ENCODE peak calls at places on chromosomes 11 and 22, in four cellular contexts. K is WTC11, Y is SK-N-SH, H is K562. P is an unnamed sample.

GRCh38 chr11:69209936-69210659 is 54.4 kb downstream of the SMIM38 start:
- DNase-seq in K (peak; percentile 7), Y (no peak), H (peak; percentile 69), P (peak; percentile 38)

GRCh38 chr11:115275045-115275444 is 229.2 kb downstream of the CADM1 start:
- DNase-seq in K (no peak), Y (no peak), H (no peak), P (no peak)

GRCh38 chr22:38292694-38293093 is 19.9 kb upstream of the TMEM184B start:
- DNase-seq in K (no peak), Y (no peak), H (no peak), P (no peak)

GRCh38 chr11:4511267-4511666 is 28.8 kb downstream of the OR52K1 start:
- DNase-seq in K (no peak), Y (no peak), H (no peak), P (no peak)

GRCh38 chr11:132072044-132072879 is 701.8 kb downstream of the NTM start:
- DNase-seq in K (no peak), Y (no peak), H (no peak), P (no peak)

GRCh38 chr22:29031236-29031982 is 30.2 kb downstream of the C22orf31 start:
- DNase-seq in K (no peak), Y (peak; percentile 70), H (peak; percentile 55), P (peak; percentile 93)

GRCh38 chr22:27460596-27461347 is 340.8 kb downstream of the MN1 start:
- DNase-seq in K (no peak), Y (no peak), H (no peak), P (no peak)

GRCh38 chr11:3215346-3216026 is 3.1 kb downstream of the MRGPRG start:
- DNase-seq in K (peak; percentile 38), Y (no peak), H (no peak), P (no peak)

GRCh38 chr11:44670814-44671213 is 55.9 kb upstream of the TSPAN18 start:
- DNase-seq in K (no peak), Y (no peak), H (no peak), P (no peak)

GRCh38 chr22:43438666-43439347 is 27.0 kb downstream of the MPPED1 start:
- DNase-seq in K (no peak), Y (no peak), H (no peak), P (no peak)

GRCh38 chr11:66011239-66011784 is 496 bp upstream of the CST6 start:
- DNase-seq in K (no peak), Y (no peak), H (no peak), P (no peak)

GRCh38 chr11:70567680-70568503 is 169.6 kb downstream of the CTTN start:
- DNase-seq in K (no peak), Y (no peak), H (no peak), P (no peak)

GRCh38 chr22:19622061-19622441 is 92.3 kb upstream of the SEPTIN5 start:
- DNase-seq in K (no peak), Y (no peak), H (no peak), P (no peak)

GRCh38 chr11:1774886-1775285 is 11.2 kb upstream of the CTSD start:
- DNase-seq in K (no peak), Y (no peak), H (no peak), P (no peak)

GRCh38 chr11:96065379-96065778 is 141.5 kb upstream of the MTMR2 start:
- DNase-seq in K (no peak), Y (no peak), H (no peak), P (no peak)

GRCh38 chr11:102449651-102450570 is 2.7 kb downstream of the TMEM123 start:
- DNase-seq in K (no peak), Y (no peak), H (no peak), P (peak; percentile 53)

GRCh38 chr11:129768356-129768755 is 47.3 kb upstream of the TMEM45B start:
- DNase-seq in K (no peak), Y (no peak), H (no peak), P (peak; percentile 32)

GRCh38 chr22:30423296-30423958 is 2.1 kb upstream of the MTFP1 start:
- DNase-seq in K (peak; percentile 76), Y (no peak), H (peak; percentile 56), P (no peak)

GRCh38 chr22:38754247-38755154 is 1.3 kb downstream of the SUN2 start:
- DNase-seq in K (no peak), Y (no peak), H (no peak), P (peak; percentile 67)

DNA sequence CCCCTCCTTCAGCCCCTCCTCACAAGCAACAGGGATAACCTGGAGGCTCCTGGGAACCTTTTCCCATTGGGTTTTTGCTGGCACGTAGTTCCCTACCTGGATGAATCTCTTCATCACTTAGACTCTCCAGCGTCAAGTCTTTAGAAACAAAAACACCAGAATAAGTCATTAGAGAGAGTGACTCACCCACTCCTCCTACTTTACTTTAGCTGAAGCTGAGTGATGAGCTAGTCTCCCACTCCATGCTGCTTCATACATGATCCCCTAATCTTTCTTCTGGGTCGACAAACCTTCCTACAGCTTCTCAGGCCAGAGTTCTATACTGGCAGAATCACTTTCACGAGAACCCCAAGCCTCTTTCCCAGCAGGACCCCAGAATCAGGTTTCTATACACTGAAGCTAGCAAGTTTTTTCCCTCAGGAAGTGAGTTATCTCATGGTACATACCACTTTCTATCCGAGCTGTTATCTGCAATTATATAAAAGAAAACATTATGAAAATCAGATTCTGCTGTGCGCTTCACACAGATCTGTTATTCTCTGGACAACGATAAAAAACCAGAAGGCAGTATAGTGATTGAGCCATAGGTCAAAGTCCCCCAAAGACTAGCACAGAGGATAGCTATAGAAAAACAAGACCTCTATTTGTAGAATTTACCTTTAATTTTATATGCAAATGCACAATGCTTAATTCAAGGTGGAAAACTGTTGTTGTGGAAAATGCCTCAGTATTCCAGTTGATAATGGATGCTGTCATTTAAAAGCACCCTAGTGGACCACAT is 18.7 kb downstream of the DRICH1 start:
- DNase-seq in K (no peak), Y (no peak), H (no peak), P (peak; percentile 23)
- TF ChIP-seq FOXJ3 in K (no peak), Y (no peak), H (no peak), P (no peak)

DNA sequence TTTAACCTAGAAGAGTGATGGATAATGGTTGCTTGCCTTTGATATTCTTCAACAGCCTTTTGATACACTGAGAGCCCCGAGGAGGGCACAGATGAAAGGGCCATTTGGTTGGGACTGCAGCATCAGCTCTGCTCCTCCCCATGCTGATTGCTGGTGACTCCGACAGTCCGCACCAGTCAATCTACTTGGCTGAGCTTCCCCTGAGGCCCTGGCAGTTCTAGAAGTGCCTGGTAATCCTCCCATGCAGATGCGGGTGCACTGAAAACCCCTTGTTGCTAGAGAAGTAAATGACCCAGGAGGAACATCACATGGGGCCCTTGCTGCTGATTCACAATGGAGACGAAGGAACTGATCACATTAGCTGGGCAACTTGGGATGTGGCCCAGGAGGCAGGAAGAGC is 35.2 kb upstream of the RIC3 start:
- DNase-seq in K (no peak), Y (no peak), H (no peak), P (no peak)
- TF ChIP-seq FOXJ3 in K (no peak), Y (no peak), H (no peak), P (no peak)

GRCh38 chr11:121544956-121545355 is 92.2 kb upstream of the SORL1-AS1 start:
- DNase-seq in K (no peak), Y (no peak), H (no peak), P (no peak)
- TF ChIP-seq FOXJ3 in K (no peak), Y (no peak), H (no peak), P (no peak)

GRCh38 chr22:36541831-36542391 is 12.9 kb upstream of the EIF3D start:
- DNase-seq in K (no peak), Y (no peak), H (no peak), P (no peak)
- TF ChIP-seq FOXJ3 in K (no peak), Y (no peak), H (no peak), P (no peak)